ENCODE peak calls at places on chromosomes 11 and 22, in nine cellular contexts. T, V, Q, B, N, X, F, M and E are unnamed samples.

GRCh38 chr11:111602865-111603632 is 800 bp downstream of the SIK2 start:
- ATAC-seq in T (peak), V (peak), Q (peak), B (no peak), N (peak), X (peak), F (peak), M (no peak), E (peak)

GRCh38 chr11:120235024-120235628 is 4.8 kb upstream of the POU2F3 start:
- ATAC-seq in T (peak), V (peak), Q (peak), B (peak), N (peak), X (peak), F (peak), M (peak), E (peak)

GRCh38 chr11:112780351-112781043 is 180.7 kb upstream of the NCAM1 start:
- ATAC-seq in T (no peak), V (no peak), Q (no peak), B (no peak), N (peak), X (peak), F (no peak), M (no peak), E (peak)

GRCh38 chr22:25494774-25495173 is 69.7 kb upstream of the GRK3 start:
- ATAC-seq in T (no peak), V (no peak), Q (no peak), B (peak), N (no peak), X (no peak), F (peak), M (no peak), E (no peak)

GRCh38 chr22:27669798-27670599 is 131.6 kb downstream of the MN1 start:
- ATAC-seq in T (peak), V (peak), Q (no peak), B (no peak), N (no peak), X (no peak), F (peak), M (no peak), E (no peak)

GRCh38 chr11:63920870-63921417 is 4.0 kb upstream of the RCOR2 start:
- ATAC-seq in T (peak), V (no peak), Q (no peak), B (no peak), N (no peak), X (no peak), F (no peak), M (no peak), E (no peak)

GRCh38 chr22:24105018-24105360 is 76.3 kb upstream of the SUSD2 start:
- ATAC-seq in T (no peak), V (no peak), Q (no peak), B (no peak), N (peak), X (no peak), F (no peak), M (no peak), E (no peak)

GRCh38 chr11:93730108-93731107 is 10.9 kb downstream of the TAF1D start:
- ATAC-seq in T (no peak), V (no peak), Q (no peak), B (peak), N (no peak), X (no peak), F (no peak), M (no peak), E (no peak)

GRCh38 chr22:49239264-49240015 is 588.2 kb downstream of the BRD1 start:
- ATAC-seq in T (no peak), V (no peak), Q (no peak), B (no peak), N (no peak), X (no peak), F (no peak), M (no peak), E (no peak)

GRCh38 chr11:125337836-125338235 is 158.2 kb downstream of the FEZ1 start:
- ATAC-seq in T (no peak), V (no peak), Q (no peak), B (no peak), N (peak), X (no peak), F (no peak), M (no peak), E (no peak)

GRCh38 chr22:48334971-48335370 is 1492.7 kb downstream of the BRD1 start:
- ATAC-seq in T (no peak), V (no peak), Q (no peak), B (no peak), N (no peak), X (no peak), F (no peak), M (no peak), E (no peak)

GRCh38 chr11:117171648-117172051 is 6.9 kb upstream of the SIDT2 start:
- ATAC-seq in T (no peak), V (no peak), Q (peak), B (no peak), N (peak), X (peak), F (no peak), M (no peak), E (no peak)